ENCODE peak calls at places on chromosomes 7 and 10, in four cellular contexts. A is psoas muscle, G is NCI-H2081, Z is germinal center. V is an unnamed sample.
A peak's percentile ranks its signal among the peaks of the same experiment; 100 is the strongest.

GRCh38 chr7:69359003-69359555 is 239.2 kb upstream of the AUTS2 start:
- DNase-seq in Z (no peak), A (no peak), G (no peak), V (no peak)

GRCh38 chr10:122362621-122363020 is 11.9 kb upstream of the PLEKHA1 start:
- DNase-seq in A (no peak), G (no peak), Z (no peak), V (no peak)

GRCh38 chr7:16657656-16658279 is 11.8 kb downstream of the BZW2 start:
- DNase-seq in A (peak; percentile 30), Z (no peak), G (no peak), V (no peak)

GRCh38 chr7:151890355-151891004 is 13.6 kb upstream of the PRKAG2 start:
- DNase-seq in G (no peak), A (no peak), Z (no peak), V (no peak)

GRCh38 chr7:24419070-24419469 is 135.1 kb downstream of the NPY start:
- DNase-seq in G (no peak), Z (peak; percentile 12), A (no peak), V (no peak)

GRCh38 chr7:82443044-82443800 is at the start of gene CACNA2D1:
- DNase-seq in G (peak; percentile 78), Z (peak; percentile 12), A (peak; percentile 49), V (peak; percentile 19)

GRCh38 chr7:33043434-33043833 is 19.1 kb downstream of the NT5C3A start:
- DNase-seq in G (no peak), A (no peak), Z (no peak), V (no peak)

GRCh38 chr7:50594734-50595537 is 29.7 kb upstream of the DDC start:
- DNase-seq in Z (no peak), A (no peak), G (no peak), V (no peak)

GRCh38 chr7:34313289-34313688 is 344.7 kb upstream of the NPSR1 start:
- DNase-seq in G (no peak), Z (no peak), A (no peak), V (no peak)

GRCh38 chr10:77392236-77392721 is 245.3 kb downstream of the KCNMA1 start:
- DNase-seq in G (no peak), A (no peak), Z (no peak), V (no peak)

GRCh38 chr7:159107052-159107892 is 37.4 kb downstream of the VIPR2 start:
- DNase-seq in Z (no peak), G (no peak), A (peak; percentile 8), V (no peak)

GRCh38 chr7:52616552-52616951 is 418.9 kb upstream of the POM121L12 start:
- DNase-seq in Z (no peak), A (no peak), G (no peak), V (no peak)